ENCODE peak calls at places on chromosomes 5 and 9, in six cellular contexts. H is psoas muscle, J is nephron progenitor cell, W is left ventricle myocardium inferior, T is hepatocyte, Q is NCI-H2029 treated with DMSO at 0.1 percent for 48 hours. A is an unnamed sample.

GRCh38 chr5:66080664-66081063 is 63.4 kb upstream of the SREK1 start:
- DNase-seq in H (no peak), J (no peak), W (no peak), T (no peak), Q (no peak), A (no peak)

GRCh38 chr5:59496524-59497134 is 396.9 kb downstream of the PDE4D start:
- DNase-seq in H (no peak), J (peak), W (no peak), T (no peak), Q (no peak), A (peak)

GRCh38 chr5:162752612-162753011 is 684.8 kb upstream of the CCNG1 start:
- DNase-seq in H (no peak), J (no peak), W (no peak), T (no peak), Q (no peak), A (no peak)

GRCh38 chr5:90020575-90021535 is 388.7 kb downstream of the CETN3 start:
- DNase-seq in H (no peak), J (no peak), W (no peak), T (peak), Q (peak), A (no peak)

GRCh38 chr5:59134770-59135169 is 551.9 kb downstream of the RAB3C start:
- DNase-seq in H (no peak), J (no peak), W (no peak), T (no peak), Q (no peak), A (no peak)

GRCh38 chr5:179558912-179559279 is 8.5 kb downstream of the RUFY1 start:
- DNase-seq in H (no peak), J (peak), W (no peak), T (peak), Q (peak), A (peak)

GRCh38 chr9:132175431-132175830 is 13.6 kb downstream of the NTNG2 start:
- DNase-seq in H (no peak), J (no peak), W (no peak), T (no peak), Q (no peak), A (no peak)

GRCh38 chr5:155969510-155969909 is 357.5 kb upstream of the SGCD start:
- DNase-seq in H (no peak), J (no peak), W (no peak), T (peak), Q (no peak), A (no peak)

GRCh38 chr9:114096041-114096511 is 3.0 kb downstream of the KIF12 start:
- DNase-seq in H (no peak), J (peak), W (no peak), T (no peak), Q (no peak), A (peak)

GRCh38 chr9:98958271-98958989 is 14.7 kb downstream of the COL15A1 start:
- DNase-seq in H (no peak), J (no peak), W (no peak), T (peak), Q (no peak), A (no peak)

GRCh38 chr9:114112778-114113585 is 13.9 kb upstream of the KIF12 start:
- DNase-seq in H (peak), J (no peak), W (peak), T (peak), Q (no peak), A (no peak)

GRCh38 chr5:56011835-56012234 is 17.1 kb upstream of the IL6ST start:
- DNase-seq in H (no peak), J (no peak), W (no peak), T (no peak), Q (no peak), A (no peak)

GRCh38 chr5:124342586-124342985 is 403.9 kb downstream of the ZNF608 start:
- DNase-seq in H (peak), J (no peak), W (no peak), T (no peak), Q (no peak), A (no peak)

GRCh38 chr5:6780802-6781391 is 67.7 kb downstream of the TENT4A start:
- DNase-seq in H (no peak), J (no peak), W (no peak), T (no peak), Q (no peak), A (no peak)

GRCh38 chr5:93576994-93577575 is 3.9 kb downstream of the NR2F1-AS1 start:
- DNase-seq in H (no peak), J (no peak), W (no peak), T (no peak), Q (no peak), A (no peak)

GRCh38 chr5:124951105-124951504 is 204.7 kb upstream of the ZNF608 start:
- DNase-seq in H (no peak), J (no peak), W (no peak), T (no peak), Q (no peak), A (no peak)

GRCh38 chr9:33288828-33289483 is 1.4 kb upstream of the NFX1 start:
- DNase-seq in H (peak), J (peak), W (no peak), T (no peak), Q (no peak), A (no peak)

GRCh38 chr5:76952795-76953536 is at the start of gene CRHBP:
- DNase-seq in H (no peak), J (no peak), W (no peak), T (no peak), Q (no peak), A (peak)

GRCh38 chr5:167953151-167953788 is 338.2 kb upstream of the WWC1 start:
- DNase-seq in H (no peak), J (no peak), W (no peak), T (no peak), Q (no peak), A (no peak)

GRCh38 chr9:25677301-25678146 is 720 bp downstream of the TUSC1 start:
- DNase-seq in H (peak), J (no peak), W (peak), T (peak), Q (no peak), A (peak)